ENCODE peak calls at places on chromosomes 12 and 14, in six cellular contexts. One of them, this sample, is unnamed. For H3K9me3, the result is how much of the 10 kb centered on the place peaks cover.

GRCh38 chr12:12007001-12007712 is 63.6 kb upstream of the BCL2L14 start:
- DNase-seq in K562: no peak
- DNase-seq in transverse colon: no peak
- DNase-seq in A549: no peak
- DNase-seq in ovary: no peak
- DNase-seq in upper lobe of left lung: no peak
- DNase-seq in this sample: no peak

GRCh38 chr12:27610380-27610779 is 85.9 kb upstream of the REP15 start:
- DNase-seq in ovary: no peak
- DNase-seq in transverse colon: no peak
- DNase-seq in A549: no peak
- DNase-seq in upper lobe of left lung: no peak
- DNase-seq in K562: no peak
- DNase-seq in this sample: no peak

GRCh38 chr14:93010543-93011541 is 87.9 kb downstream of the CHGA start:
- DNase-seq in ovary: no peak
- DNase-seq in A549: no peak
- DNase-seq in K562: peak
- DNase-seq in upper lobe of left lung: no peak
- DNase-seq in transverse colon: no peak
- DNase-seq in this sample: no peak

GRCh38 chr14:100332797-100333196 is 9.7 kb downstream of the SLC25A47 start:
- DNase-seq in ovary: no peak
- DNase-seq in A549: no peak
- DNase-seq in upper lobe of left lung: no peak
- DNase-seq in transverse colon: no peak
- DNase-seq in K562: no peak
- DNase-seq in this sample: no peak

GRCh38 chr14:54662491-54663116 is 95.7 kb downstream of the SAMD4A start:
- DNase-seq in upper lobe of left lung: no peak
- DNase-seq in K562: no peak
- DNase-seq in transverse colon: no peak
- DNase-seq in A549: no peak
- DNase-seq in ovary: no peak
- DNase-seq in this sample: no peak

GRCh38 chr14:59254911-59255545 is 66.6 kb downstream of the DAAM1 start:
- DNase-seq in A549: no peak
- DNase-seq in ovary: no peak
- DNase-seq in transverse colon: no peak
- DNase-seq in upper lobe of left lung: peak
- DNase-seq in K562: no peak
- DNase-seq in this sample: no peak

GRCh38 chr12:105574056-105574715 is 243.7 kb downstream of the C12orf75 start:
- DNase-seq in K562: no peak
- DNase-seq in upper lobe of left lung: no peak
- DNase-seq in transverse colon: no peak
- DNase-seq in A549: no peak
- DNase-seq in ovary: no peak
- DNase-seq in this sample: no peak

GRCh38 chr14:99524804-99525698 is 43.8 kb downstream of the CCNK start:
- DNase-seq in upper lobe of left lung: peak
- DNase-seq in transverse colon: peak
- DNase-seq in ovary: no peak
- DNase-seq in A549: peak
- DNase-seq in K562: no peak
- DNase-seq in this sample: peak

GRCh38 chr14:21680072-21680471 is 6.5 kb upstream of the OR4E1 start:
- DNase-seq in A549: no peak
- DNase-seq in transverse colon: no peak
- DNase-seq in K562: no peak
- DNase-seq in upper lobe of left lung: no peak
- DNase-seq in ovary: no peak
- DNase-seq in this sample: no peak

GRCh38 chr12:3332190-3332589 is 158.8 kb upstream of the PRMT8 start:
- DNase-seq in ovary: no peak
- DNase-seq in transverse colon: no peak
- DNase-seq in A549: no peak
- DNase-seq in K562: no peak
- DNase-seq in upper lobe of left lung: no peak
- DNase-seq in this sample: no peak

GRCh38 chr14:95527392-95528002 is 7.4 kb upstream of the GLRX5 start:
- DNase-seq in upper lobe of left lung: no peak
- DNase-seq in ovary: peak
- DNase-seq in A549: no peak
- DNase-seq in K562: no peak
- DNase-seq in transverse colon: peak
- DNase-seq in this sample: peak

GRCh38 chr12:68971404-68971803 is 38.4 kb upstream of the CPM start:
- DNase-seq in K562: no peak
- DNase-seq in A549: peak
- DNase-seq in ovary: no peak
- DNase-seq in upper lobe of left lung: peak
- DNase-seq in transverse colon: no peak
- DNase-seq in this sample: no peak

GRCh38 chr14:92792885-92793284 is 1.2 kb upstream of the GOLGA5 start:
- DNase-seq in transverse colon: no peak
- DNase-seq in ovary: no peak
- DNase-seq in upper lobe of left lung: no peak
- DNase-seq in A549: no peak
- DNase-seq in K562: no peak
- DNase-seq in this sample: no peak

GRCh38 chr14:65210118-65210826 is 108.0 kb upstream of the MAX start:
- DNase-seq in upper lobe of left lung: no peak
- DNase-seq in transverse colon: no peak
- DNase-seq in K562: no peak
- DNase-seq in ovary: no peak
- DNase-seq in A549: no peak
- DNase-seq in this sample: no peak

GRCh38 chr14:91835197-91835919 is 32.0 kb downstream of the TC2N start:
- DNase-seq in A549: no peak
- DNase-seq in transverse colon: peak
- DNase-seq in upper lobe of left lung: no peak
- DNase-seq in ovary: no peak
- DNase-seq in K562: no peak
- DNase-seq in this sample: peak

GRCh38 chr12:71135812-71136176 is 22.0 kb downstream of the TSPAN8 start:
- DNase-seq in K562: no peak
- DNase-seq in upper lobe of left lung: no peak
- DNase-seq in A549: no peak
- DNase-seq in transverse colon: no peak
- DNase-seq in ovary: no peak
- DNase-seq in this sample: no peak

GRCh38 chr12:2074792-2075191 is 22.0 kb downstream of the CACNA1C start:
- DNase-seq in upper lobe of left lung: no peak
- DNase-seq in K562: no peak
- DNase-seq in ovary: no peak
- DNase-seq in A549: no peak
- DNase-seq in transverse colon: no peak
- DNase-seq in this sample: no peak

GRCh38 chr12:38664661-38665269 is 240.6 kb downstream of the CPNE8 start:
- DNase-seq in A549: no peak
- DNase-seq in transverse colon: peak
- DNase-seq in ovary: no peak
- DNase-seq in K562: no peak
- DNase-seq in upper lobe of left lung: no peak
- DNase-seq in this sample: no peak

GRCh38 chr14:85921241-85921640 is 391.3 kb downstream of the FLRT2 start:
- DNase-seq in ovary: no peak
- DNase-seq in A549: no peak
- DNase-seq in upper lobe of left lung: no peak
- DNase-seq in K562: no peak
- DNase-seq in transverse colon: no peak
- DNase-seq in this sample: no peak

GRCh38 chr12:115749071-115749470 is 528.4 kb downstream of the MED13L start:
- DNase-seq in ovary: no peak
- DNase-seq in transverse colon: no peak
- DNase-seq in A549: no peak
- DNase-seq in upper lobe of left lung: no peak
- DNase-seq in K562: no peak
- DNase-seq in this sample: no peak

GRCh38 chr12:46342562-46343033 is 30.0 kb downstream of the SLC38A2 start:
- DNase-seq in A549: no peak
- DNase-seq in transverse colon: peak
- DNase-seq in upper lobe of left lung: no peak
- DNase-seq in ovary: no peak
- DNase-seq in K562: no peak
- DNase-seq in this sample: peak

GRCh38 chr12:109475993-109476806 is 900 bp downstream of the KCTD10 start:
- DNase-seq in transverse colon: no peak
- DNase-seq in ovary: no peak
- DNase-seq in K562: no peak
- DNase-seq in A549: no peak
- DNase-seq in upper lobe of left lung: no peak
- DNase-seq in this sample: no peak

GRCh38 chr12:50506753-50507473 is 2.1 kb downstream of the DIP2B start:
- DNase-seq in transverse colon: no peak
- DNase-seq in ovary: no peak
- DNase-seq in K562: no peak
- DNase-seq in A549: no peak
- DNase-seq in upper lobe of left lung: no peak
- DNase-seq in this sample: no peak

GRCh38 chr14:53999061-53999488 is 42.5 kb upstream of the BMP4 start:
- DNase-seq in upper lobe of left lung: peak
- DNase-seq in K562: no peak
- DNase-seq in A549: no peak
- DNase-seq in transverse colon: no peak
- DNase-seq in ovary: no peak
- DNase-seq in this sample: no peak

GRCh38 chr12:47744005-47744651 is 14.6 kb downstream of the RAPGEF3 start:
- DNase-seq in transverse colon: peak
- DNase-seq in ovary: no peak
- DNase-seq in upper lobe of left lung: peak
- DNase-seq in A549: peak
- DNase-seq in K562: peak
- DNase-seq in this sample: peak

GRCh38 chr14:104232070-104232484 is 93.7 kb downstream of the KIF26A start:
- DNase-seq in upper lobe of left lung: no peak
- DNase-seq in K562: no peak
- DNase-seq in ovary: no peak
- DNase-seq in A549: no peak
- DNase-seq in transverse colon: no peak
- DNase-seq in this sample: no peak
- H3K9me3 ChIP-seq in upper lobe of left lung: under half
- H3K9me3 ChIP-seq in K562: under half
- H3K9me3 ChIP-seq in ovary: under half
- H3K9me3 ChIP-seq in A549: under half
- H3K9me3 ChIP-seq in transverse colon: under half
- H3K9me3 ChIP-seq in this sample: under half

GRCh38 chr14:24673534-24674203 is 39.7 kb upstream of the GZMB start:
- DNase-seq in transverse colon: peak
- DNase-seq in ovary: no peak
- DNase-seq in A549: no peak
- DNase-seq in K562: no peak
- DNase-seq in upper lobe of left lung: no peak
- DNase-seq in this sample: no peak
- H3K4me3 ChIP-seq in transverse colon: no peak
- H3K4me3 ChIP-seq in ovary: no peak
- H3K4me3 ChIP-seq in A549: no peak
- H3K4me3 ChIP-seq in K562: no peak
- H3K4me3 ChIP-seq in upper lobe of left lung: no peak
- H3K4me3 ChIP-seq in this sample: no peak

GRCh38 chr12:74847169-74847568 is 309.5 kb downstream of the ATXN7L3B start:
- DNase-seq in K562: no peak
- DNase-seq in ovary: no peak
- DNase-seq in A549: no peak
- DNase-seq in upper lobe of left lung: no peak
- DNase-seq in transverse colon: no peak
- DNase-seq in this sample: no peak
- TF ChIP-seq EP300 in K562: no peak
- TF ChIP-seq EP300 in ovary: no peak
- TF ChIP-seq EP300 in A549: no peak
- TF ChIP-seq EP300 in upper lobe of left lung: no peak
- TF ChIP-seq EP300 in transverse colon: no peak
- TF ChIP-seq EP300 in this sample: no peak

GRCh38 chr14:80167793-80168448 is 43.4 kb downstream of the DIO2 start:
- DNase-seq in A549: no peak
- DNase-seq in upper lobe of left lung: no peak
- DNase-seq in K562: no peak
- DNase-seq in ovary: no peak
- DNase-seq in transverse colon: no peak
- DNase-seq in this sample: no peak

GRCh38 chr14:80172380-80173055 is 38.8 kb downstream of the DIO2 start:
- DNase-seq in A549: no peak
- DNase-seq in upper lobe of left lung: no peak
- DNase-seq in K562: no peak
- DNase-seq in ovary: no peak
- DNase-seq in transverse colon: no peak
- DNase-seq in this sample: no peak
- H3K9me3 ChIP-seq in A549: under half
- H3K9me3 ChIP-seq in upper lobe of left lung: under half
- H3K9me3 ChIP-seq in K562: under half
- H3K9me3 ChIP-seq in ovary: under half
- H3K9me3 ChIP-seq in transverse colon: under half
- H3K9me3 ChIP-seq in this sample: under half

GRCh38 chr14:62938774-62939173 is 106.5 kb downstream of the KCNH5 start:
- DNase-seq in transverse colon: no peak
- DNase-seq in upper lobe of left lung: no peak
- DNase-seq in ovary: no peak
- DNase-seq in K562: no peak
- DNase-seq in A549: no peak
- DNase-seq in this sample: no peak
- H3K4me3 ChIP-seq in transverse colon: no peak
- H3K4me3 ChIP-seq in upper lobe of left lung: no peak
- H3K4me3 ChIP-seq in ovary: no peak
- H3K4me3 ChIP-seq in K562: no peak
- H3K4me3 ChIP-seq in A549: no peak
- H3K4me3 ChIP-seq in this sample: no peak

GRCh38 chr12:120361506-120362208 is 7.3 kb downstream of the MSI1 start:
- DNase-seq in upper lobe of left lung: no peak
- DNase-seq in transverse colon: peak
- DNase-seq in ovary: peak
- DNase-seq in K562: peak
- DNase-seq in A549: no peak
- DNase-seq in this sample: peak
- TF ChIP-seq EP300 in upper lobe of left lung: no peak
- TF ChIP-seq EP300 in transverse colon: no peak
- TF ChIP-seq EP300 in ovary: no peak
- TF ChIP-seq EP300 in K562: no peak
- TF ChIP-seq EP300 in A549: no peak
- TF ChIP-seq EP300 in this sample: no peak

GRCh38 chr14:20215196-20215595 is 8.3 kb upstream of the OR11H6 start:
- DNase-seq in K562: no peak
- DNase-seq in A549: no peak
- DNase-seq in transverse colon: no peak
- DNase-seq in upper lobe of left lung: no peak
- DNase-seq in ovary: no peak
- DNase-seq in this sample: no peak

GRCh38 chr14:20209595-20209994 is 13.9 kb upstream of the OR11H6 start:
- DNase-seq in upper lobe of left lung: no peak
- DNase-seq in A549: no peak
- DNase-seq in K562: no peak
- DNase-seq in transverse colon: no peak
- DNase-seq in ovary: no peak
- DNase-seq in this sample: no peak
- H3K9me3 ChIP-seq in upper lobe of left lung: under half
- H3K9me3 ChIP-seq in A549: under half
- H3K9me3 ChIP-seq in K562: under half
- H3K9me3 ChIP-seq in transverse colon: under half
- H3K9me3 ChIP-seq in ovary: under half
- H3K9me3 ChIP-seq in this sample: under half